ENCODE peak calls at places on chromosomes 13 and 19, in four cellular contexts. Q is K562, O is HepG2, Y is GM12878. H is an unnamed sample.

GRCh38 chr13:30849611-30850010 is 56.5 kb upstream of the MEDAG start:
- DNase-seq in Q (no peak), O (no peak), Y (no peak), H (no peak)

GRCh38 chr13:109816979-109817275 is 30.5 kb upstream of the IRS2 start:
- DNase-seq in Q (no peak), O (no peak), Y (no peak), H (no peak)

GRCh38 chr19:1255186-1256161 is 7.1 kb downstream of the MIDN start:
- DNase-seq in Q (no peak), O (no peak), Y (no peak), H (no peak)

GRCh38 chr19:18538115-18538514 is 5.3 kb downstream of the FKBP8 start:
- DNase-seq in Q (peak; percentile 11), O (no peak), Y (no peak), H (no peak)

GRCh38 chr13:28792992-28793391 is 27.1 kb upstream of the MTUS2 start:
- DNase-seq in Q (no peak), O (no peak), Y (no peak), H (no peak)

GRCh38 chr13:45872574-45872973 is 21.0 kb upstream of the SIAH3 start:
- DNase-seq in Q (no peak), O (no peak), Y (no peak), H (no peak)

GRCh38 chr13:74206061-74206561 is 71.9 kb upstream of the KLF12 start:
- DNase-seq in Q (no peak), O (no peak), Y (no peak), H (no peak)

GRCh38 chr13:66353664-66354063 is 876.5 kb downstream of the PCDH9 start:
- DNase-seq in Q (no peak), O (no peak), Y (no peak), H (no peak)

GRCh38 chr19:5052515-5052914 is 83.6 kb downstream of the KDM4B start:
- DNase-seq in Q (no peak), O (no peak), Y (no peak), H (no peak)

GRCh38 chr13:26964278-26965057 is 203.9 kb upstream of the GPR12 start:
- DNase-seq in Q (no peak), O (no peak), Y (no peak), H (no peak)

GRCh38 chr13:44337581-44337980 is 36.0 kb upstream of the SERP2 start:
- DNase-seq in Q (no peak), O (no peak), Y (no peak), H (no peak)

GRCh38 chr19:53328967-53329366 is 4.6 kb upstream of the ZNF845 start:
- DNase-seq in Q (peak; percentile 47), O (no peak), Y (no peak), H (no peak)

GRCh38 chr19:13932911-13933393 is 5.3 kb downstream of the PODNL1 start:
- DNase-seq in Q (no peak), O (no peak), Y (no peak), H (no peak)

GRCh38 chr13:113002891-113003290 is 33.9 kb downstream of the MCF2L start:
- DNase-seq in Q (no peak), O (no peak), Y (no peak), H (no peak)

GRCh38 chr19:5247957-5248705 is 92.5 kb downstream of the PTPRS start:
- DNase-seq in Q (no peak), O (no peak), Y (no peak), H (no peak)

GRCh38 chr13:22061806-22062391 is 391.0 kb downstream of the FGF9 start:
- DNase-seq in Q (no peak), O (no peak), Y (peak; percentile 80), H (no peak)

GRCh38 chr13:112791662-112792440 is 102.0 kb downstream of the ATP11A start:
- DNase-seq in Q (no peak), O (no peak), Y (no peak), H (no peak)

GRCh38 chr13:73703606-73704005 is 430.6 kb downstream of the KLF12 start:
- DNase-seq in Q (no peak), O (no peak), Y (no peak), H (no peak)

GRCh38 chr19:47781590-47782318 is 3.3 kb downstream of the SELENOW start:
- DNase-seq in Q (no peak), O (no peak), Y (no peak), H (no peak)

GRCh38 chr13:110015253-110015652 is 228.9 kb upstream of the IRS2 start:
- DNase-seq in Q (no peak), O (no peak), Y (no peak), H (no peak)

GRCh38 chr13:28494537-28494860 is 429 bp downstream of the FLT1 start:
- DNase-seq in Q (no peak), O (no peak), Y (no peak), H (peak; percentile 33)

GRCh38 chr19:3721131-3721899 is 13.1 kb downstream of the TJP3 start:
- DNase-seq in Q (peak; percentile 98), O (peak; percentile 59), Y (no peak), H (peak; percentile 94)

GRCh38 chr19:1139126-1139525 is 34.9 kb downstream of the SBNO2 start:
- DNase-seq in Q (no peak), O (no peak), Y (no peak), H (no peak)

GRCh38 chr13:111040821-111041220 is 74.3 kb upstream of the ARHGEF7 start:
- DNase-seq in Q (no peak), O (no peak), Y (no peak), H (no peak)

GRCh38 chr13:112133489-112134149 is 66.7 kb downstream of the SOX1 start:
- DNase-seq in Q (no peak), O (no peak), Y (no peak), H (no peak)

GRCh38 chr13:91362908-91363307 is 15.4 kb downstream of the MIR17HG start:
- DNase-seq in Q (no peak), O (peak; percentile 71), Y (no peak), H (no peak)

GRCh38 chr19:2455481-2456300 is 1.1 kb downstream of the LMNB2 start:
- DNase-seq in Q (peak; percentile 74), O (no peak), Y (no peak), H (peak; percentile 48)

GRCh38 chr13:31775686-31776085 is 36.4 kb downstream of the RXFP2 start:
- DNase-seq in Q (no peak), O (no peak), Y (no peak), H (no peak)

GRCh38 chr13:97211986-97212385 is 10.1 kb upstream of the MBNL2 start:
- DNase-seq in Q (no peak), O (no peak), Y (no peak), H (no peak)

GRCh38 chr13:59425211-59425721 is 738.5 kb downstream of the DIAPH3 start:
- DNase-seq in Q (no peak), O (no peak), Y (no peak), H (no peak)

DNA sequence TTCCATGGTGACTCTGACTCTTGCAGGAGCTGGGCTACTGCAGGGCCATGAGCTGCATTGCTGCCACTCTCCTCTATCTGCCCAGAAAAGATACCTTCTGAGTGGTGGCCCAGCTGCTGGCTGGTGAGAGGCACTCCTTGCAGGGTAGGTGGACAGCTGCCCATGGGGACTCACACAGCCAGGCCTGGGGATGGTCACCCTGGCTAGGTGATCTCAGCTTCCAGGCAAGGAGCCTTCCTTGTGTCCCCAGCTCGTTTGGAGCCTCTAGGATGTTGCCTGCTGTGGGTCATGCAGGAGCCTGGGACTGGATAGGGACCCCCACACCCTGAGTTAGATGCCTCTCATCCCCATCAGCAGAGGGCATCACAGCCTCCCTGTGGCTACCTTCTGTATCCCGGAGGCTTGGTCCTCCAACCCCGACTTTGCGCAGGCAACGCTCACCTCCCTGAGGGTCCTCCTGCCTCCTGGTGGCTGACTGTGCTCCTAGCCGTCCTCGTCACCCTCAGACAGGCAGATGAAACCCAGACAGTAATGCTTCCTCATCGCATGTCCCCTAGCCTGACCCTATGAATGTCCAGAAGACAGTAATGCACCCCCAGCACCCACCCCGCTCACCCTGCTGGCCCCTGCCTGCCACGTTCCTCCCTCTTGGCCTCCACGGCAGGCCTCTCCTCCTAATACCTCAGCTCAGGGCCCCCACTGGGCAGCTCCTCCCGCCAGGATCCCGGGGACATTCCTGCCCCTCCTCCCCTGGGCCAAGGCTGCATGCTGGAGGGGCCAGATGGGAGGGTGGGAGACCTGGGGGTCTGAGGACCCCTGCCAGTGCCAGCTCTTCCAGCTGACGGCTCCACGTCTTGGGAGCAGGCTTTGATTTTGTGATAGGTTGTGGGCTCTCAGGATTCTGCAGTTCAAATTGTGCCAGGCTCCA is 13.6 kb upstream of the ZNF14 start:
- DNase-seq in Q (no peak), O (no peak), Y (no peak), H (peak; percentile 4)
- TF ChIP-seq BHLHE40 in Q (no peak), O (no peak), Y (no peak), H (no peak)

GRCh38 chr13:21033866-21034601 is 27.4 kb downstream of the LATS2 start:
- DNase-seq in Q (no peak), O (no peak), Y (no peak), H (no peak)
- TF ChIP-seq FOXK2 in Q (no peak), O (no peak), Y (no peak), H (no peak)

GRCh38 chr13:40061466-40062450 is 406.3 kb downstream of the COG6 start:
- DNase-seq in Q (no peak), O (no peak), Y (no peak), H (no peak)

GRCh38 chr13:40058757-40059236 is 403.3 kb downstream of the COG6 start:
- DNase-seq in Q (no peak), O (no peak), Y (peak; percentile 61), H (no peak)

GRCh38 chr13:40063278-40063698 is 407.8 kb downstream of the COG6 start:
- DNase-seq in Q (no peak), O (no peak), Y (no peak), H (no peak)

GRCh38 chr13:40059540-40060232 is 404.2 kb downstream of the COG6 start:
- DNase-seq in Q (no peak), O (no peak), Y (peak; percentile 94), H (no peak)

GRCh38 chr13:40060318-40061007 is 405.0 kb downstream of the COG6 start:
- DNase-seq in Q (no peak), O (no peak), Y (peak; percentile 97), H (no peak)
- TF ChIP-seq BHLHE40 in Q (no peak), O (no peak), Y (peak; percentile 79), H (no peak)

GRCh38 chr13:76868451-76868850 is 17.8 kb downstream of the KCTD12 start:
- DNase-seq in Q (no peak), O (no peak), Y (no peak), H (no peak)
- TF ChIP-seq FOXK2 in Q (no peak), O (no peak), Y (no peak), H (no peak)

GRCh38 chr13:41720839-41721561 is 239.9 kb downstream of the VWA8 start:
- DNase-seq in Q (no peak), O (no peak), Y (no peak), H (no peak)
- TF ChIP-seq BHLHE40 in Q (no peak), O (no peak), Y (no peak), H (no peak)

GRCh38 chr13:33109801-33110200 is 93.6 kb downstream of the KL start:
- DNase-seq in Q (peak; percentile 6), O (no peak), Y (no peak), H (no peak)
- TF ChIP-seq FOXK2 in Q (no peak), O (no peak), Y (no peak), H (no peak)

GRCh38 chr19:19997656-19998268 is 41.5 kb downstream of the ZNF682 start:
- DNase-seq in Q (peak; percentile 17), O (no peak), Y (no peak), H (peak; percentile 6)
- TF ChIP-seq BHLHE40 in Q (no peak), O (no peak), Y (no peak), H (no peak)

GRCh38 chr19:40584007-40584406 is 7.3 kb downstream of the SHKBP1 start:
- DNase-seq in Q (no peak), O (no peak), Y (no peak), H (no peak)
- TF ChIP-seq FOXK2 in Q (no peak), O (no peak), Y (no peak), H (no peak)

H was measured in HEK293T.